ENCODE peak calls at places on chromosomes 1 and 21, in six cellular contexts. J is esophagus squamous epithelium, E is heart left ventricle, Y is ovary, L is body of pancreas, N is NB4. A is an unnamed sample.

GRCh38 chr1:46081206-46081605 is 51.2 kb downstream of the PIK3R3 start:
- DNase-seq in L (no peak), J (no peak), E (no peak), Y (no peak), N (no peak), A (no peak)

GRCh38 chr21:27536319-27536718 is 569.4 kb upstream of the ADAMTS5 start:
- DNase-seq in N (no peak), E (no peak), J (no peak), Y (no peak), L (no peak), A (no peak)

GRCh38 chr1:108643492-108644333 is 17.2 kb downstream of the HENMT1 start:
- DNase-seq in L (peak), N (peak), J (no peak), E (no peak), Y (no peak), A (peak)

GRCh38 chr1:166020229-166020628 is 146.6 kb downstream of the FAM78B start:
- DNase-seq in E (no peak), N (no peak), Y (no peak), J (no peak), L (no peak), A (no peak)

GRCh38 chr1:66231162-66232077 is 302.5 kb upstream of the SGIP1 start:
- DNase-seq in J (no peak), N (no peak), L (no peak), E (no peak), Y (no peak), A (no peak)

GRCh38 chr1:211194826-211195225 is 60.9 kb upstream of the KCNH1 start:
- DNase-seq in N (no peak), Y (no peak), J (no peak), E (no peak), L (no peak), A (no peak)

GRCh38 chr1:225580180-225581099 is 72.5 kb downstream of the ENAH start:
- DNase-seq in Y (no peak), L (no peak), N (no peak), E (no peak), J (no peak), A (no peak)

GRCh38 chr1:245575710-245576109 is 420.9 kb downstream of the KIF26B start:
- DNase-seq in J (no peak), Y (no peak), N (no peak), L (no peak), E (no peak), A (no peak)

GRCh38 chr1:162674018-162674608 is 41.8 kb downstream of the DDR2 start:
- DNase-seq in L (no peak), E (no peak), Y (no peak), N (no peak), J (no peak), A (no peak)

GRCh38 chr21:26572668-26573381 is at the start of gene CYYR1:
- DNase-seq in E (peak), N (no peak), Y (no peak), J (no peak), L (no peak), A (no peak)

GRCh38 chr1:33612877-33613487 is 140.5 kb downstream of the ZSCAN20 start:
- DNase-seq in Y (peak), L (peak), E (peak), N (peak), J (no peak), A (peak)

GRCh38 chr1:245583081-245583480 is 428.3 kb downstream of the KIF26B start:
- DNase-seq in Y (no peak), E (no peak), J (no peak), L (no peak), N (no peak), A (no peak)

GRCh38 chr1:54809496-54810074 is 8.5 kb upstream of the TTC22 start:
- DNase-seq in L (no peak), E (no peak), Y (no peak), N (no peak), J (no peak), A (no peak)

GRCh38 chr1:220708929-220709801 is 19.0 kb downstream of the C1orf115 start:
- DNase-seq in J (no peak), L (peak), E (no peak), N (no peak), Y (no peak), A (no peak)

GRCh38 chr1:162571696-162572095 is 10.2 kb downstream of the UAP1 start:
- DNase-seq in J (no peak), L (no peak), E (no peak), N (no peak), Y (no peak), A (no peak)

GRCh38 chr1:228001738-228002535 is 4.9 kb upstream of the WNT3A start:
- DNase-seq in E (no peak), N (no peak), L (peak), J (no peak), Y (no peak), A (no peak)

GRCh38 chr1:234941711-234942320 is 186.8 kb downstream of the TOMM20 start:
- DNase-seq in E (no peak), J (no peak), N (no peak), L (no peak), Y (no peak), A (no peak)

GRCh38 chr1:54885863-54886723 is 902 bp downstream of the DHCR24 start:
- DNase-seq in J (no peak), E (no peak), Y (peak), L (peak), N (no peak), A (no peak)

GRCh38 chr1:160169553-160170399 is 18.4 kb downstream of the ATP1A4 start:
- DNase-seq in J (no peak), Y (no peak), L (no peak), E (no peak), N (peak), A (no peak)

GRCh38 chr1:231903586-231904081 is 277.0 kb downstream of the DISC1 start:
- DNase-seq in Y (no peak), J (no peak), L (no peak), E (no peak), N (no peak), A (no peak)

GRCh38 chr21:35226960-35227741 is 178.0 kb upstream of the RUNX1 start:
- DNase-seq in Y (no peak), J (no peak), N (peak), E (no peak), L (no peak), A (no peak)

GRCh38 chr1:198157847-198158765 is 1.3 kb downstream of the NEK7 start:
- DNase-seq in N (peak), L (no peak), J (no peak), Y (no peak), E (no peak), A (peak)

GRCh38 chr1:228280961-228281591 is 73.2 kb downstream of the OBSCN start:
- DNase-seq in J (no peak), N (no peak), Y (peak), E (peak), L (no peak), A (no peak)

GRCh38 chr21:36725793-36726386 is 27.0 kb downstream of the SIM2 start:
- DNase-seq in N (no peak), E (no peak), Y (no peak), L (no peak), J (no peak), A (no peak)

GRCh38 chr1:38772026-38772425 is 87.5 kb downstream of the RRAGC start:
- DNase-seq in J (no peak), E (no peak), Y (no peak), L (no peak), N (no peak), A (no peak)

GRCh38 chr1:78004719-78005346 is at the start of gene DNAJB4:
- DNase-seq in N (peak), L (peak), J (no peak), E (peak), Y (no peak), A (peak)
- TF ChIP-seq POLR2A in N (peak), L (peak), J (peak), E (peak), Y (peak), A (peak)

DNA sequence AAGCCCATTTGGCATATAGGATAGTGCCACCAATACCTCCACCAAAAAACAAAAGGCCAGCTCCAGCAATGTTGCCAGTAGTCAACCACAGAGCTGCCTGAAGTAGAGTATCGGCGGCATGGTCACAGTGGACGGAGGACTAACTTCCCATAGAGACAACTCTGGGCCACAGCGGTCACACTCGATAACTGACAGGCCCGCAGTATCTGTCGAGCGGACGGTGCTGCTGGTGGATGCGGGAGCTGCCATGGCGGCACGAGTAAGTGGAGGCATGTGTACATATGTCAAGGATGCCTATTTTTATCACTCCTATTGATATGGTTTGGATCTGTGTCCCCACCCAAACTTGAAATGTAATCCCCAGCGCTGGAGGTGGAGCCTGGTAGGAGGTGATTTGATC is 4.1 kb downstream of the KRTAP12-1 start:
- DNase-seq in J (no peak), E (no peak), N (no peak), Y (no peak), L (no peak), A (no peak)
- TF ChIP-seq POLR2A in J (no peak), E (no peak), N (no peak), Y (no peak), L (no peak), A (no peak)

DNA sequence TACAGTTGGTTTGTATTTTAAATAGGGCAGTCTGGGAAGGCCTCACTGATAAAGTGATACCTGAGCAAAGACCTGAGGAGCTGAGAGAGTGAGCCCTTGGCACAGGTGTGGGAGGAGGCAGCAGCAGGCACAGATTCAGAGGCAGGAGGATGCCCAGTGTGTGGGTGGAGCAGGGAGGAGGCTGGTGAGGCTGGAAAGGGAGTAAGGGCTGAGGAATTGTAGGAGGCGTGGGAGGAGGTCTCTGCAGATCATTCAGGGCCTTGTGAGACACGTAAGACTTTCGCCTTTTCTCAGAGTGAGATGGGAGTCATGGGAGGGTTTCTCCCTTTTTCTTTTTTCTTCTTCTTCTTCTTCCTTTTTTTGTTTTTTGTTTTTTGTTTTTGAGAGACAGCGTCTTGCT is 58.0 kb downstream of the RGL1 start:
- DNase-seq in J (no peak), N (no peak), E (no peak), Y (no peak), L (no peak), A (no peak)
- TF ChIP-seq POLR2A in J (no peak), N (no peak), E (no peak), Y (no peak), L (no peak), A (no peak)

DNA sequence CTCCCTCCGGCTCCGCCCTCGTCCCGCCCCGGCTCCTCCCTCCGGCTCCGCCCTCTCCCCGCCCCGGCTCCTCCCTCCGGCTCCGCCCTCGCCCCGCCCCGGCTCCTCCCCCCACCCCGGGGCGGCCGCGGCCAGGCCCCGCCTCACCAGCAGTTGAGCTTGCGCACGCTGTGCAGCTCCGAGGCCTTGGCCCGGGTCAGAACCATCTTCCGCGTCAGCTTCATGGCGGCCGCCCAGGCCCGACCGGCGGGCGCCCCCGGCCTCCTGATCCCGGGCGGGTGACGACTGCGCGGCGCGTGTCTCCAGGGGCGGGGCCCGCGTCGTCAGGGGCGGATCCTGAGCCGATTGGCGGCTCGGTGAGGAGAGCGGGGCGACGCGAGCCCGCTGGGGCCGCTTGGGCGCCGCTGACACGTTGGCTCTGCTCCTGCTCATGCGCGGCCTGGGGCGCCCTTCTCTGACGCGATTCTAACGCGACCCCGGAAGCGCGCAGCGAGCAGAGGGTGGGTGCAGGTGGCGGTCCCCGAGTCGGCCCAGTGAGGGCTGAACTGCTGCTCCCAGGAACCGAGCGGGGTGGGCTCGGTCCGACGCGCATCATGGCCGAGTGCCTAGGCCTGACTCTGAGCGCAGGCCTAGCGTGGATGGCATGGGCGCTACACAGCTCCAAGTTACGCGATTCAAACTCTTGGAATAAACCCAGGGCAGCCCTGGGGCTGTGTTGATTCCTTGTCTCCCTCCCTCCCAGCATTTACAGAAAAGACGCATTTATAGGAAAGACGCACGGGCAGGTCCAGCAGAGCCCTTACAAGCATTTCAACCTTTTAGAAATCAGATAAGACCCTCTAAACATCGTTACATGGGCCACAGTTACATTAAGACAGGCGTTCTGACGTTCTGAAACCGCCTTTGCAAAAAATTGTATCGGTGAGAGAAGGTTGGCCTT is at the start of gene CFAP410:
- DNase-seq in L (peak), Y (peak), J (peak), N (peak), E (peak), A (peak)
- TF ChIP-seq POLR2A in L (peak), Y (peak), J (peak), N (peak), E (peak), A (peak)